ENCODE peak calls at places on chromosomes 6 and 20, in five cellular contexts. Q is KG1, T is DMS53, H is OCI-LY7, V is NCI-H1694 treated with DMSO at 0.1 percent for 48 hours. W is an unnamed sample.

GRCh38 chr6:130967502-130968469 is 95.3 kb downstream of the EPB41L2 start:
- DNase-seq in Q (no peak), T (no peak), H (no peak), V (no peak), W (no peak)

GRCh38 chr6:46677314-46677654 is 10.4 kb upstream of the TDRD6 start:
- DNase-seq in Q (no peak), T (peak), H (peak), V (no peak), W (no peak)

GRCh38 chr6:107399927-107400326 is 59.4 kb downstream of the PDSS2 start:
- DNase-seq in Q (no peak), T (no peak), H (no peak), V (no peak), W (no peak)

GRCh38 chr6:15524736-15525401 is 138.0 kb downstream of the DTNBP1 start:
- DNase-seq in Q (no peak), T (no peak), H (no peak), V (no peak), W (no peak)

GRCh38 chr20:38220587-38220986 is 39.9 kb downstream of the KIAA1755 start:
- DNase-seq in Q (no peak), T (no peak), H (no peak), V (no peak), W (no peak)

GRCh38 chr20:37417146-37417856 is 71.4 kb downstream of the SRC start:
- DNase-seq in Q (no peak), T (no peak), H (no peak), V (no peak), W (no peak)

GRCh38 chr6:33298773-33299236 is at the start of gene RGL2:
- DNase-seq in Q (peak), T (peak), H (peak), V (no peak), W (no peak)

GRCh38 chr6:169070506-169071176 is 183.0 kb downstream of the THBS2 start:
- DNase-seq in Q (no peak), T (peak), H (no peak), V (no peak), W (no peak)

GRCh38 chr6:83190596-83190995 is 2.5 kb downstream of the PGM3 start:
- DNase-seq in Q (no peak), T (no peak), H (no peak), V (no peak), W (no peak)